ENCODE peak calls at places on chromosomes 16 and 17, in ten cellular contexts. O, J, R, V, Z, Y, P, L, W and E are unnamed samples.

GRCh38 chr17:37220609-37220953 is 155.2 kb upstream of the C17orf78 start:
- DNase-seq in O (no peak), J (no peak), R (no peak), V (peak; percentile 40), Z (peak; percentile 26), Y (peak; percentile 53), P (peak; percentile 24), L (peak; percentile 49), W (peak; percentile 38), E (peak; percentile 47)

GRCh38 chr17:50864747-50865059 is 1.5 kb downstream of the TOB1 start:
- DNase-seq in O (no peak), J (no peak), R (no peak), V (no peak), Z (no peak), Y (peak; percentile 64), P (no peak), L (no peak), W (no peak), E (no peak)

GRCh38 chr17:57985675-57985974 is 2.4 kb downstream of the VEZF1 start:
- DNase-seq in O (no peak), J (no peak), R (no peak), V (peak; percentile 39), Z (peak; percentile 86), Y (no peak), P (peak; percentile 78), L (peak; percentile 36), W (no peak), E (no peak)

GRCh38 chr17:79946352-79947231 is 89.1 kb downstream of the TBC1D16 start:
- DNase-seq in O (no peak), J (no peak), R (peak; percentile 23), V (no peak), Z (no peak), Y (no peak), P (no peak), L (no peak), W (no peak), E (no peak)

GRCh38 chr16:84648595-84649510 is 542 bp downstream of the KLHL36 start:
- DNase-seq in O (peak; percentile 10), J (peak; percentile 88), R (no peak), V (no peak), Z (peak; percentile 34), Y (no peak), P (no peak), L (no peak), W (peak; percentile 56), E (no peak)

GRCh38 chr16:5845046-5845445 is 747.5 kb upstream of the EEF2KMT start:
- DNase-seq in O (no peak), J (no peak), R (no peak), V (peak; percentile 6), Z (peak; percentile 16), Y (no peak), P (no peak), L (no peak), W (no peak), E (no peak)

GRCh38 chr17:81740395-81740961 is 28.4 kb downstream of the SLC25A10 start:
- DNase-seq in O (no peak), J (no peak), R (no peak), V (no peak), Z (no peak), Y (no peak), P (no peak), L (no peak), W (no peak), E (no peak)

GRCh38 chr17:57783338-57783742 is 38.2 kb upstream of the CCDC182 start:
- DNase-seq in O (peak; percentile 43), J (peak; percentile 73), R (peak; percentile 56), V (peak; percentile 37), Z (peak; percentile 48), Y (peak; percentile 42), P (peak; percentile 45), L (peak; percentile 31), W (peak; percentile 87), E (peak; percentile 14)

GRCh38 chr16:52515068-52515671 is 31.8 kb downstream of the TOX3 start:
- DNase-seq in O (no peak), J (no peak), R (no peak), V (no peak), Z (no peak), Y (no peak), P (no peak), L (no peak), W (peak; percentile 53), E (no peak)

GRCh38 chr17:45293413-45294211 is 23.2 kb downstream of the MAP3K14 start:
- DNase-seq in O (no peak), J (no peak), R (peak; percentile 74), V (peak; percentile 91), Z (peak; percentile 79), Y (peak; percentile 87), P (peak; percentile 98), L (peak; percentile 87), W (peak; percentile 68), E (peak; percentile 81)

GRCh38 chr17:61411114-61411943 is 11.7 kb downstream of the TBX2 start:
- DNase-seq in O (no peak), J (peak; percentile 98), R (peak; percentile 24), V (peak; percentile 61), Z (peak; percentile 58), Y (no peak), P (no peak), L (no peak), W (peak; percentile 81), E (peak; percentile 31)

GRCh38 chr16:12573300-12573699 is 230.4 kb downstream of the CPPED1 start:
- DNase-seq in O (no peak), J (no peak), R (no peak), V (no peak), Z (no peak), Y (peak; percentile 88), P (no peak), L (no peak), W (no peak), E (no peak)

GRCh38 chr16:17166095-17166494 is 304.7 kb downstream of the XYLT1 start:
- DNase-seq in O (no peak), J (no peak), R (no peak), V (no peak), Z (no peak), Y (no peak), P (no peak), L (no peak), W (peak; percentile 27), E (no peak)